ENCODE peak calls at places on chromosomes 7 and 10, in seven cellular contexts. S, L, D, U, A, R and V are unnamed samples.

GRCh38 chr7:150968056-150968455 is 10.1 kb downstream of the KCNH2 start:
- DNase-seq in A (no peak), D (no peak), U (no peak), R (no peak), S (no peak), L (no peak), V (no peak)

GRCh38 chr7:135673360-135673706 is 11.0 kb downstream of the STMP1 start:
- DNase-seq in D (no peak), L (no peak), U (no peak), S (no peak), R (peak), A (no peak), V (no peak)

GRCh38 chr7:131753620-131754222 is 197.3 kb upstream of the PODXL start:
- DNase-seq in L (no peak), A (peak), R (peak), U (peak), D (no peak), S (no peak), V (no peak)

GRCh38 chr10:15542817-15543216 is 171.7 kb upstream of the FAM171A1 start:
- DNase-seq in U (no peak), D (no peak), S (no peak), L (no peak), A (no peak), R (no peak), V (no peak)

GRCh38 chr10:78859769-78860168 is 209.0 kb upstream of the ZMIZ1 start:
- DNase-seq in D (no peak), U (no peak), A (no peak), L (no peak), S (no peak), R (no peak), V (no peak)

GRCh38 chr10:52959810-52960209 is 187.2 kb upstream of the MBL2 start:
- DNase-seq in D (no peak), S (no peak), U (no peak), A (no peak), R (no peak), L (no peak), V (no peak)

GRCh38 chr7:26187380-26188290 is 12.9 kb downstream of the HNRNPA2B1 start:
- DNase-seq in A (no peak), D (no peak), R (no peak), L (no peak), U (no peak), S (no peak), V (no peak)

GRCh38 chr10:1100691-1101368 is 44.6 kb downstream of the WDR37 start:
- DNase-seq in A (no peak), S (no peak), U (no peak), R (no peak), D (no peak), L (no peak), V (no peak)

GRCh38 chr7:54985405-54986360 is 33.1 kb upstream of the EGFR start:
- DNase-seq in D (no peak), R (peak), U (peak), L (no peak), A (peak), S (no peak), V (no peak)

GRCh38 chr10:31004611-31005193 is 27.0 kb downstream of the ZNF438 start:
- DNase-seq in L (no peak), S (no peak), R (peak), U (peak), D (no peak), A (no peak), V (no peak)

GRCh38 chr7:95690367-95690947 is 81.9 kb upstream of the DYNC1I1 start:
- DNase-seq in S (no peak), D (no peak), L (no peak), U (peak), A (peak), R (peak), V (no peak)

GRCh38 chr10:74859546-74859945 is 33.1 kb downstream of the KAT6B start:
- DNase-seq in D (no peak), A (no peak), U (no peak), S (no peak), R (no peak), L (no peak), V (no peak)

GRCh38 chr7:107045980-107046379 is 1.5 kb downstream of the PRKAR2B start:
- DNase-seq in S (no peak), R (no peak), A (no peak), U (no peak), D (no peak), L (no peak), V (no peak)

GRCh38 chr7:70596575-70596891 is 535.4 kb upstream of the GALNT17 start:
- DNase-seq in L (no peak), A (no peak), S (no peak), D (no peak), U (no peak), R (no peak), V (no peak)
- TF ChIP-seq CTCF in L (no peak), A (no peak), S (no peak), D (no peak), U (no peak), R (no peak), V (no peak)

DNA sequence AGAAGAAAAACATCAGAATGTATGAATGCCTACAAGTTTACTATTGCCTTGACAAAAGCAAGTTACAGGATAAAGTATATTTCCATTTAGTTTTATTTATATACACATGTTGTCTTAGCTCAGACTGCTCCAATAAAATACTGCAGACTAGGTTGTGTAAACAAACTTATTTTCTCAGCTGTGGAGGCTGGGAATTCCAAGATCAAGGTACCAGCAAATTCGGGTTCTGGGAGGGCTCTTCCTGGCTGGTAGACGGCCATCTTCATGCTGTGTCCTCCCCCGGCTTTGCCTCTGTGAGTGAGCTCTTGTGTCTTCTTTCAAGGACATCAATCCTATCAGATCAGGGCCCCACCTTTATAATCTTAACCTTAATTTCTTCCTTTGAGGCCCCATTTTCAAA is 77.1 kb upstream of the UNC5B start:
- DNase-seq in D (no peak), R (no peak), L (no peak), A (no peak), U (no peak), S (no peak), V (no peak)
- TF ChIP-seq CTCF in D (no peak), R (no peak), L (no peak), A (no peak), U (no peak), S (no peak), V (no peak)

GRCh38 chr10:73404690-73405089 is 9.2 kb downstream of the ANXA7 start:
- DNase-seq in L (no peak), A (no peak), S (no peak), R (no peak), D (no peak), U (no peak), V (no peak)

GRCh38 chr10:73401636-73402035 is 12.2 kb downstream of the ANXA7 start:
- DNase-seq in D (no peak), S (no peak), L (no peak), A (no peak), U (no peak), R (no peak), V (no peak)

GRCh38 chr10:73398024-73398423 is 15.8 kb downstream of the ANXA7 start:
- DNase-seq in D (no peak), L (no peak), A (no peak), U (peak), S (no peak), R (no peak), V (no peak)

GRCh38 chr10:73399054-73399453 is 14.8 kb downstream of the ANXA7 start:
- DNase-seq in S (no peak), A (no peak), D (no peak), R (no peak), L (no peak), U (no peak), V (no peak)
- TF ChIP-seq CTCF in S (no peak), A (no peak), D (no peak), R (no peak), L (no peak), U (no peak), V (no peak)

DNA sequence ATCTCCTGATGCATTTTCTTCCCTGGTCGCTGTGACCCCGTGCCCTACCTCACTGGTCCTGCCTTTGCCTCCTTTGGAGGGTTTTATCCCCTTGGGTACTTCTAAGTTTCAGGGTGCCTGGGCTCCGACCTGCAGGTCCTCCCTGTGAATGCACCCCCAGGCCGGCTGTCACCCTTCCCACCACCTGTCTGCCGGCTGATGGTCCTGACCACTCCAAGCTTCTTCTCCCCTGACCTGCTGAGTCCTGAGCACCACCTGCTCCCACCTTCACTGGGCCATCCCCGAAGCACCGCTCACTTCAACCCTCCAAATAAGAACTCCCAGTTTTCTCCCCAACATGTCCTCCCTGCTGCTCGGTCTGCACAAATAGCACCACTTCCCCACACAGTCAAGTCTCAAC is 33.4 kb downstream of the TNS3 start:
- DNase-seq in A (no peak), U (no peak), R (no peak), S (no peak), L (no peak), D (no peak), V (no peak)
- TF ChIP-seq CTCF in A (no peak), U (no peak), R (no peak), S (no peak), L (no peak), D (no peak), V (no peak)

GRCh38 chr10:76086571-76087260 is 655.3 kb downstream of the LRMDA start:
- DNase-seq in A (no peak), L (peak), S (no peak), U (peak), D (peak), R (peak), V (peak)
- TF ChIP-seq CTCF in A (peak), L (peak), S (no peak), U (peak), D (peak), R (peak), V (no peak)